ENCODE peak calls at places on chromosomes 5 and 9, in eight cellular contexts. O, V, D, Z, I, A, G and U are unnamed samples.

GRCh38 chr9:109771796-109772525 is 8.0 kb upstream of the PALM2AKAP2 start:
- DNase-seq in V (no peak), Z (peak), I (no peak), O (no peak), G (no peak), D (no peak), A (peak), U (no peak)

GRCh38 chr5:174067499-174067898 is 22.0 kb downstream of the NSG2 start:
- DNase-seq in I (no peak), D (no peak), O (no peak), G (no peak), Z (no peak), A (no peak), V (no peak), U (no peak)

GRCh38 chr9:128415222-128415621 is 5.4 kb upstream of the CERCAM start:
- DNase-seq in G (no peak), O (no peak), A (no peak), I (no peak), Z (no peak), D (no peak), V (no peak), U (no peak)

GRCh38 chr5:93186031-93186682 is 394.9 kb downstream of the NR2F1-AS1 start:
- DNase-seq in V (peak), D (no peak), O (no peak), I (no peak), A (peak), G (peak), Z (no peak), U (no peak)

GRCh38 chr9:130265431-130266235 is at the start of gene HMCN2:
- DNase-seq in D (no peak), I (no peak), G (no peak), A (peak), Z (peak), O (no peak), V (no peak), U (peak)

GRCh38 chr5:139190125-139190524 is 8.0 kb downstream of the SIL1 start:
- DNase-seq in O (no peak), G (no peak), V (no peak), D (no peak), Z (peak), I (no peak), A (peak), U (no peak)

GRCh38 chr5:158534203-158534602 is 565.5 kb downstream of the EBF1 start:
- DNase-seq in I (no peak), O (no peak), D (no peak), V (no peak), G (no peak), Z (no peak), A (no peak), U (no peak)

GRCh38 chr9:107422189-107422802 is 67.3 kb downstream of the KLF4 start:
- DNase-seq in I (no peak), A (peak), G (peak), D (peak), O (no peak), V (peak), Z (peak), U (peak)

GRCh38 chr5:16665611-16666010 is 48.8 kb upstream of the RETREG1 start:
- DNase-seq in V (no peak), I (no peak), G (no peak), O (no peak), D (no peak), A (no peak), Z (no peak), U (no peak)

GRCh38 chr5:132221781-132222648 is 5.6 kb downstream of the P4HA2 start:
- DNase-seq in V (no peak), O (no peak), D (no peak), G (peak), I (no peak), Z (peak), A (peak), U (no peak)

GRCh38 chr9:106069241-106069640 is 374.9 kb downstream of the TMEM38B start:
- DNase-seq in O (no peak), G (no peak), A (no peak), D (no peak), Z (no peak), I (no peak), V (no peak), U (no peak)

GRCh38 chr9:32533816-32534215 is 7.8 kb upstream of the RIGI start:
- DNase-seq in Z (no peak), G (no peak), I (no peak), D (no peak), O (no peak), A (no peak), V (no peak), U (no peak)

GRCh38 chr5:33817301-33817700 is 74.5 kb downstream of the ADAMTS12 start:
- DNase-seq in Z (no peak), G (peak), O (no peak), I (no peak), A (peak), D (no peak), V (no peak), U (no peak)

GRCh38 chr9:134972140-134972539 is 54.4 kb upstream of the FCN1 start:
- DNase-seq in A (no peak), G (no peak), I (no peak), D (no peak), Z (peak), O (no peak), V (no peak), U (no peak)

GRCh38 chr5:169197343-169197742 is 103.6 kb downstream of the SLIT3 start:
- DNase-seq in V (no peak), A (no peak), I (no peak), O (no peak), Z (no peak), D (no peak), G (no peak), U (no peak)

GRCh38 chr5:151270599-151270998 is 17.6 kb downstream of the GM2A start:
- DNase-seq in D (no peak), A (peak), I (no peak), G (peak), V (no peak), Z (no peak), O (no peak), U (no peak)

GRCh38 chr9:135589596-135590485 is 28.3 kb downstream of the PAEP start:
- DNase-seq in D (no peak), V (no peak), A (no peak), I (no peak), G (no peak), Z (peak), O (no peak), U (no peak)

GRCh38 chr9:122860319-122861142 is 32.1 kb upstream of the PDCL start:
- DNase-seq in Z (no peak), D (no peak), V (no peak), O (no peak), I (no peak), G (no peak), A (peak), U (no peak)

GRCh38 chr5:146919304-146919703 is 40.7 kb upstream of the PPP2R2B start:
- DNase-seq in Z (no peak), I (no peak), A (no peak), D (no peak), O (no peak), V (no peak), G (no peak), U (no peak)

GRCh38 chr5:108798866-108799265 is 51.2 kb downstream of the FER start:
- DNase-seq in O (no peak), G (peak), I (no peak), D (no peak), A (peak), V (no peak), Z (no peak), U (no peak)

GRCh38 chr5:12023614-12024241 is 119.5 kb upstream of the CTNND2 start:
- DNase-seq in O (no peak), V (peak), D (peak), A (peak), G (peak), I (no peak), Z (no peak), U (peak)

GRCh38 chr5:177440211-177440989 is 6.2 kb upstream of the PRR7 start:
- DNase-seq in Z (no peak), D (no peak), G (no peak), I (no peak), A (no peak), O (peak), V (no peak), U (no peak)

GRCh38 chr5:80959768-80960442 is at the start of gene RASGRF2:
- DNase-seq in A (peak), O (peak), G (peak), D (no peak), V (peak), Z (peak), I (peak), U (no peak)

GRCh38 chr5:9540791-9541190 is 5.1 kb downstream of the SEMA5A start:
- DNase-seq in I (no peak), Z (no peak), A (peak), V (no peak), D (no peak), O (no peak), G (peak), U (no peak)

GRCh38 chr9:136944519-136945332 is at the start of the genes C8G and FBXW5:
- DNase-seq in D (peak), G (peak), O (peak), Z (peak), I (peak), A (peak), V (peak), U (peak)

GRCh38 chr5:93570294-93571110 is 10.5 kb downstream of the NR2F1-AS1 start:
- DNase-seq in G (no peak), D (no peak), A (no peak), V (no peak), I (no peak), Z (no peak), O (no peak), U (no peak)